ENCODE peak calls at places on chromosomes 6 and 20, in ten cellular contexts. D is dorsolateral prefrontal cortex, S is colonic mucosa, E is epithelial cell of esophagus, M is fibroblast of lung, A is neural crest cell, N is HFFc6, B is GM13977, T is RWPE1, Z is psoas muscle. V is an unnamed sample.

GRCh38 chr6:154474636-154475428 is 35.7 kb downstream of the CNKSR3 start:
- DNase-seq in D (no peak), S (no peak), E (peak), M (peak), A (no peak), N (peak), B (no peak), T (peak), Z (no peak), V (no peak)

GRCh38 chr6:169793408-169793807 is 42.0 kb downstream of the ERMARD start:
- DNase-seq in D (no peak), S (peak), E (no peak), M (no peak), A (no peak), N (no peak), B (no peak), T (no peak), Z (no peak), V (no peak)

GRCh38 chr6:109093732-109094131 is 914 bp downstream of the SESN1 start:
- DNase-seq in D (no peak), S (no peak), E (peak), M (peak), A (no peak), N (no peak), B (peak), T (peak), Z (no peak), V (no peak)

GRCh38 chr20:54431545-54431944 is 43.8 kb upstream of the DOK5 start:
- DNase-seq in D (no peak), S (no peak), E (peak), M (peak), A (no peak), N (no peak), B (no peak), T (no peak), Z (no peak), V (no peak)

GRCh38 chr6:1987640-1988039 is 257.8 kb downstream of the GMDS start:
- DNase-seq in D (no peak), S (no peak), E (peak), M (peak), A (no peak), N (peak), B (no peak), T (peak), Z (no peak), V (no peak)

GRCh38 chr6:166553563-166554271 is 32.8 kb downstream of the RAMACL start:
- DNase-seq in D (peak), S (peak), E (peak), M (peak), A (no peak), N (peak), B (no peak), T (peak), Z (peak), V (no peak)

GRCh38 chr6:9621276-9621675 is 793.6 kb downstream of the TFAP2A start:
- DNase-seq in D (no peak), S (no peak), E (peak), M (peak), A (no peak), N (peak), B (no peak), T (no peak), Z (no peak), V (no peak)

GRCh38 chr6:33813960-33814662 is 10.3 kb upstream of the MLN start:
- DNase-seq in D (no peak), S (no peak), E (no peak), M (no peak), A (no peak), N (no peak), B (no peak), T (no peak), Z (no peak), V (no peak)

GRCh38 chr6:35629876-35630378 is 58.8 kb downstream of the FKBP5 start:
- DNase-seq in D (no peak), S (no peak), E (no peak), M (no peak), A (no peak), N (no peak), B (no peak), T (no peak), Z (no peak), V (no peak)

GRCh38 chr6:35622283-35622682 is 66.4 kb downstream of the FKBP5 start:
- DNase-seq in D (no peak), S (no peak), E (no peak), M (no peak), A (no peak), N (no peak), B (no peak), T (no peak), Z (no peak), V (no peak)

GRCh38 chr6:35620706-35621105 is 68.0 kb downstream of the FKBP5 start:
- DNase-seq in D (no peak), S (no peak), E (no peak), M (no peak), A (no peak), N (no peak), B (no peak), T (no peak), Z (no peak), V (no peak)

DNA sequence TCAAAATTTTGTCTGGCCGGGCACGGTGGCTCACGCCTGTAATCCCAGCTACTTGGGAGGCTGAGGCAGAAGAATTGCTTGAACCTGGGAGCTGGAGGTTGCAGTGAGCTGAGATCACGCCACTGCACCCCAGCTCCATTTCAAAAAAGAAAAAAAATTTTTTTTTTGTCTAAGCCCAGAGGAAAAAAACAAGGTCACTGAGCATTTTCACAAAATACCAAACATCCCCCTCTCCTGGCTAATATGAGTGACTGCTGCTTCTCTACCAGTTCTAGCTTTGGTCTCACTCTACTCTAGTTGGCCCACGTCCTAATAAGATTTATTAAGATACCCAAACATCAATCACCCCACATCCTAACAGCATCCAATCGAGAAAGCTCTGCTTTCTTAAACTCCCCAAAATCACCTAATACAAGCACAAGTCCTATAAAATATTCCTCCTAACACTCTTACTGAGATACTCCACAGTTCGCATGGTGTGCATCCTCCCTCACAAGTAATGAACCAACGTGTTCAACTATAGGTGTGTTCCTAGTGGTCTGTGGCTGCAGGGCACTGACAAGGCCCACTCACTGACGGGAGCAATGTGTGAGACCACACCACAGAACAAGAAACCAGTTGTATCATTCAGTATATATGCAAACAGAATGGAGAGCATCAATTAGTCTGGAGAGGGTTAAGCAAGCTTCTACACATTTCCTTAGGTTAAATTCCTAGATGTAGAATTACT is 64.2 kb downstream of the FKBP5 start:
- DNase-seq in D (no peak), S (no peak), E (no peak), M (no peak), A (no peak), N (no peak), B (no peak), T (no peak), Z (no peak), V (no peak)
- TF ChIP-seq CTCF in D (peak), S (no peak), E (peak), M (peak), A (peak), N (peak), B (no peak), T (no peak), Z (no peak), V (no peak)

GRCh38 chr20:45965169-45966002 is 6.6 kb downstream of the ZNF335 start:
- DNase-seq in D (peak), S (no peak), E (no peak), M (no peak), A (no peak), N (no peak), B (no peak), T (no peak), Z (no peak), V (no peak)

GRCh38 chr20:45959956-45960630 is 11.9 kb downstream of the ZNF335 start:
- DNase-seq in D (no peak), S (no peak), E (no peak), M (no peak), A (no peak), N (no peak), B (peak), T (no peak), Z (no peak), V (no peak)

GRCh38 chr20:45964024-45964423 is 8.0 kb downstream of the ZNF335 start:
- DNase-seq in D (no peak), S (no peak), E (no peak), M (no peak), A (no peak), N (no peak), B (no peak), T (no peak), Z (no peak), V (no peak)

GRCh38 chr20:45962031-45962755 is 9.8 kb downstream of the ZNF335 start:
- DNase-seq in D (peak), S (no peak), E (no peak), M (no peak), A (no peak), N (no peak), B (no peak), T (no peak), Z (no peak), V (no peak)

DNA sequence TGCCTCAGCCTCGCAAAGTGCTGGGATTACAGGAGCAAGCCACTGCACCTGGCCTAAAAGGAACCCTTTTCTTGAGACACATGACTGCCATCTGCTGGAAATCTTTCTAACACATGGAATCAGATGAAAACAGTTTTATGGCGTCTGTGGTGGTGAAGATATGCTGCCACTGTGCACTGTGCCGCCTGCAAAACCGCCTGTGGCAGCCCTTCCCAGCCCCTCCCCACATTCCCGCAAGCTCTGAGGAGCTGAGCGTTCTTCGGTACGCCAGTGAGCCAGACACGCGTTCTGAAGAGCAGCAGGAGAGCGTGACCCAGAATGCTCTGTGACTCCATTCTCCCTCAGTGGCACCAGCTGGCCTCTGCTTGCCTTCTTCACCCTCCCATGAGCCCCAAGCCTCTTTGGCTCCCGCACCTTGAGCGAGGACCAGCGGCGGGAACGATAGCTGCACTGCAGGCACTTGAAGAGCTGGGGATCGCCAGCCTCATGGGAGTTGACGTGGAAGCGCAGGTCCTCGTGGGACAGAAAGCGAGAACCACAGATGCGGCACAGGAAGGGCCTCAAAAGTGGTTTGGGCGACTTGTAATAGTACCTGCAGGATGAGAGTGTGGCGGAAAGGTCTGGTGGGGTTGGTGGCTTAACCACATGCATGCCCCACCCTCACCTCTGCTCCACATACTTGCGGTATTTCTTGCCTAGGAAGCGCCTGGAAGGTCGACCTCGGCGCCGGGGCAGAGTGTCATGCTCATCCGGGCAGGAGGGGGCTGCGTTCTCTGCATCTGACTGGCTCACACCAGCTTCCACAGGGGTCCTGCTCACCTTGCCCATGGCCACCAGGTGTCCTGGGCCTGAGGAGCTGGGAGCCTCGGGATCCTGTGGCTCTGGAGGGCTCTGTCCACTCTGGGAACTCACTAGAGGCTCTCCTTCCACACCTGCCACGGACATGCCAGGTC is 8.7 kb downstream of the ZNF335 start:
- DNase-seq in D (no peak), S (no peak), E (peak), M (peak), A (no peak), N (peak), B (no peak), T (no peak), Z (no peak), V (no peak)
- TF ChIP-seq CTCF in D (peak), S (peak), E (peak), M (peak), A (peak), N (peak), B (peak), T (peak), Z (peak), V (no peak)

GRCh38 chr6:14135865-14136539 is 18.4 kb downstream of the CD83 start:
- DNase-seq in D (no peak), S (no peak), E (no peak), M (no peak), A (no peak), N (no peak), B (no peak), T (no peak), Z (no peak), V (no peak)
- TF ChIP-seq CTCF in D (no peak), S (no peak), E (no peak), M (no peak), A (no peak), N (no peak), B (no peak), T (no peak), Z (no peak), V (no peak)

DNA sequence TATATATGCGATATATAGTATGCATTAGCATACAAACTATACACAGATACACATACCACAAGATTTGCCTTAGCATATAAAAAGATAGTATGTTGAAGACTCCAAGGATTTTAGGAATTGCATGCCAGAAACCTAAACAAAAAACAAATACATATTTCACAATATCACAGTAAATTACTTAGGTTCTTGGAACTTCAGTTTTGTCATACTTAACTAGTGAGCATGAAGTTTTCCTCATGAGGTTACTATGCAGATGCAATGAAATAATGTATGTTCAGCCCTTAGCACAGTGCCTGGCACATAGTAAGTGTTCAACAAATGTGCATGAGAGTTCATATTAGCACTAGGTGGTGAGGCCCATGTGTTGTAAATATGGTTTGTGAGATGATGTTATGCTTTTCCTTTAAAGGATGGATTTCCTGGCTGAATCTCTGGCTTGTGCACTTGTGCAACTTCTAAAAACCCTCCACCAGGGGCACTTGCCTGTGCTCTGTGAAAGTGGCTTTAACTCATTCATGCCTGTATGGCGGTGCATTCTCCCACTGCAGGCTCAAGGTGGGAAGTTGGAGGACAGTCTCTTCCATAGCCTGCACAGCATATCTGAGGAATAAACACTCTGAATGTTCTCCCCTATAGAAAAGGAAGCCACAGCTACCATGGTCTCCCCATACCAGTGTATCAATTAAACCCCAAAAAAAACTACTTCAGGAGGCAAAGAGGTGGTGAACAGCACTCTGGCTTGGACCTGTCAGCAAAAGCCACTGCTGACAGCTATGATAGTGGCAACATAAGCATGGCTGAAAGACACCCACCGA is 624.1 kb upstream of the CDH4 start:
- DNase-seq in D (no peak), S (no peak), E (no peak), M (no peak), A (no peak), N (no peak), B (no peak), T (no peak), Z (no peak), V (no peak)
- TF ChIP-seq CTCF in D (no peak), S (no peak), E (no peak), M (no peak), A (peak), N (no peak), B (no peak), T (no peak), Z (no peak), V (peak)

V was measured in glutamatergic neuron.